ENCODE peak calls at places on chromosomes 16 and 17, in five cellular contexts. One of them, this sample, is unnamed.

GRCh38 chr16:11742041-11742535 is 569 bp downstream of the TXNDC11 start:
- DNase-seq in A549: peak; percentile 39
- DNase-seq in ovary: peak; percentile 42
- DNase-seq in NB4: no peak
- DNase-seq in stomach: peak; percentile 58
- DNase-seq in this sample: peak; percentile 44

GRCh38 chr16:48053346-48053745 is 102.4 kb downstream of the ABCC12 start:
- DNase-seq in A549: no peak
- DNase-seq in ovary: peak; percentile 44
- DNase-seq in NB4: no peak
- DNase-seq in stomach: no peak
- DNase-seq in this sample: no peak

GRCh38 chr16:64627781-64628180 is 494.1 kb downstream of the CDH11 start:
- DNase-seq in A549: no peak
- DNase-seq in ovary: no peak
- DNase-seq in NB4: no peak
- DNase-seq in stomach: no peak
- DNase-seq in this sample: no peak

GRCh38 chr17:76792348-76792747 is 54.4 kb downstream of the MFSD11 start:
- DNase-seq in A549: no peak
- DNase-seq in ovary: no peak
- DNase-seq in NB4: no peak
- DNase-seq in stomach: no peak
- DNase-seq in this sample: no peak

GRCh38 chr16:68517606-68518161 is 21.4 kb upstream of the ZFP90 start:
- DNase-seq in A549: no peak
- DNase-seq in ovary: no peak
- DNase-seq in NB4: peak; percentile 63
- DNase-seq in stomach: no peak
- DNase-seq in this sample: no peak

GRCh38 chr16:85947511-85948509 is 48.8 kb downstream of the IRF8 start:
- DNase-seq in A549: no peak
- DNase-seq in ovary: no peak
- DNase-seq in NB4: peak; percentile 68
- DNase-seq in stomach: peak; percentile 43
- DNase-seq in this sample: no peak

GRCh38 chr17:58326609-58327341 is 1.8 kb downstream of the TSPOAP1 start:
- DNase-seq in A549: no peak
- DNase-seq in ovary: no peak
- DNase-seq in NB4: peak; percentile 41
- DNase-seq in stomach: no peak
- DNase-seq in this sample: no peak

GRCh38 chr17:7914771-7915610 is 1.1 kb downstream of the RNF227 start:
- DNase-seq in A549: no peak
- DNase-seq in ovary: no peak
- DNase-seq in NB4: no peak
- DNase-seq in stomach: no peak
- DNase-seq in this sample: peak; percentile 70

GRCh38 chr16:81448154-81449131 is 3.8 kb downstream of the CMIP start:
- DNase-seq in A549: no peak
- DNase-seq in ovary: no peak
- DNase-seq in NB4: peak; percentile 49
- DNase-seq in stomach: peak; percentile 73
- DNase-seq in this sample: no peak

GRCh38 chr16:63361032-63361624 is 1324.9 kb upstream of the CDH8 start:
- DNase-seq in A549: peak; percentile 64
- DNase-seq in ovary: no peak
- DNase-seq in NB4: peak; percentile 60
- DNase-seq in stomach: no peak
- DNase-seq in this sample: no peak

GRCh38 chr17:82297280-82297803 is 20.1 kb downstream of the CD7 start:
- DNase-seq in A549: peak; percentile 80
- DNase-seq in ovary: peak; percentile 74
- DNase-seq in NB4: peak; percentile 77
- DNase-seq in stomach: peak; percentile 87
- DNase-seq in this sample: peak; percentile 97

GRCh38 chr17:47276444-47276843 is 22.8 kb downstream of the ITGB3 start:
- DNase-seq in A549: no peak
- DNase-seq in ovary: no peak
- DNase-seq in NB4: no peak
- DNase-seq in stomach: no peak
- DNase-seq in this sample: no peak

GRCh38 chr16:57244767-57245471 is at the start of gene ARL2BP:
- DNase-seq in A549: peak; percentile 99
- DNase-seq in ovary: peak; percentile 97
- DNase-seq in NB4: peak; percentile 99
- DNase-seq in stomach: peak; percentile 99
- DNase-seq in this sample: peak; percentile 97

GRCh38 chr16:57242650-57243049 is 2.4 kb upstream of the ARL2BP start:
- DNase-seq in A549: no peak
- DNase-seq in ovary: no peak
- DNase-seq in NB4: no peak
- DNase-seq in stomach: no peak
- DNase-seq in this sample: no peak

GRCh38 chr16:57245472-57246113 is 534 bp downstream of the ARL2BP start:
- DNase-seq in A549: no peak
- DNase-seq in ovary: no peak
- DNase-seq in NB4: no peak
- DNase-seq in stomach: peak; percentile 40
- DNase-seq in this sample: no peak

GRCh38 chr16:57240872-57241271 is 4.2 kb upstream of the ARL2BP start:
- DNase-seq in A549: no peak
- DNase-seq in ovary: no peak
- DNase-seq in NB4: peak; percentile 67
- DNase-seq in stomach: no peak
- DNase-seq in this sample: no peak

DNA sequence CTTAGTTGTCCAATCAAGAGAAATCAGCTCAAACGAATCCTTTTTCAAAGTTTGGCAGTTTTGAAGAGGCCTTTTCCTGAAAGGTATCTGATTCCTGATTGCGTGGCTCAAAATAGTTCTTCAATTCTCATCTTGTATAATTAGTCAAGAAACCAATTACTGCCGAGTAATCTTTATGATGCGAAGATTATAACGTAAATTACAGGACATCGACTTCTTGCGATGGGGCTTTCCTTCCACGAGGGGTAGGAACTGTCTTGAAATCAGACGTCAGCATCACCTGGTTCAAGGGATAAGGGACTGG is 644 bp upstream of the ARL2BP start:
- DNase-seq in A549: no peak
- DNase-seq in ovary: no peak
- DNase-seq in NB4: no peak
- DNase-seq in stomach: no peak
- DNase-seq in this sample: no peak
- TF ChIP-seq CTCF in A549: no peak
- TF ChIP-seq CTCF in ovary: no peak
- TF ChIP-seq CTCF in NB4: no peak
- TF ChIP-seq CTCF in stomach: no peak
- TF ChIP-seq CTCF in this sample: no peak

DNA sequence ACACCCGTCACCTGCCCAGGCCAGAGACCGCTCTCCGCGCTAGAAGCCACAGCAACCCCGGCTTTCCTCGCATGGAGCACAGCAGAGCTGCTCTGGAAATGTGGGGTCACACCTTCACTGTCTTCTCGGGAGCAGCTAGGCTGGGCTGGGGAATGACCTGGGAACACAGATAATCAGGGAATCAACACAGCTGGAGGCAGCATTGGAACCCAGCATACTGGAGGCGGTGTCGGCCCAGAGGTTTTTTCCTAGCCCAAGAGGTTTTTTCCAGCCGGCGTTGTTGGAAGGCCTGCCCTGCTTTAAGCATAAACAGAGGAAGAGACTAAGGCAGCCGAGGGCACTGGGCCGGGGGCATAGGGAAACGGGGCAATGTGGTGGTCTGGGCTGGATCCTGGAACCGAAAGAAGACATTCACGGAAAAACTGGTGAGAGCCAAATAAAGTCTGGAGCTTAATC is 808 bp upstream of the PLD6 start:
- DNase-seq in A549: no peak
- DNase-seq in ovary: no peak
- DNase-seq in NB4: no peak
- DNase-seq in stomach: no peak
- DNase-seq in this sample: no peak
- TF ChIP-seq POLR2A in A549: no peak
- TF ChIP-seq POLR2A in ovary: no peak
- TF ChIP-seq POLR2A in NB4: no peak
- TF ChIP-seq POLR2A in stomach: no peak
- TF ChIP-seq POLR2A in this sample: no peak

GRCh38 chr17:78042542-78042941 is 84.0 kb downstream of the TNRC6C start:
- DNase-seq in A549: no peak
- DNase-seq in ovary: no peak
- DNase-seq in NB4: no peak
- DNase-seq in stomach: no peak
- DNase-seq in this sample: no peak

GRCh38 chr17:78041401-78042179 is 83.1 kb downstream of the TNRC6C start:
- DNase-seq in A549: no peak
- DNase-seq in ovary: no peak
- DNase-seq in NB4: no peak
- DNase-seq in stomach: no peak
- DNase-seq in this sample: no peak

GRCh38 chr17:78038748-78039288 is 80.3 kb downstream of the TNRC6C start:
- DNase-seq in A549: no peak
- DNase-seq in ovary: no peak
- DNase-seq in NB4: no peak
- DNase-seq in stomach: no peak
- DNase-seq in this sample: no peak

GRCh38 chr17:78039581-78039980 is 81.1 kb downstream of the TNRC6C start:
- DNase-seq in A549: no peak
- DNase-seq in ovary: no peak
- DNase-seq in NB4: no peak
- DNase-seq in stomach: no peak
- DNase-seq in this sample: no peak

DNA sequence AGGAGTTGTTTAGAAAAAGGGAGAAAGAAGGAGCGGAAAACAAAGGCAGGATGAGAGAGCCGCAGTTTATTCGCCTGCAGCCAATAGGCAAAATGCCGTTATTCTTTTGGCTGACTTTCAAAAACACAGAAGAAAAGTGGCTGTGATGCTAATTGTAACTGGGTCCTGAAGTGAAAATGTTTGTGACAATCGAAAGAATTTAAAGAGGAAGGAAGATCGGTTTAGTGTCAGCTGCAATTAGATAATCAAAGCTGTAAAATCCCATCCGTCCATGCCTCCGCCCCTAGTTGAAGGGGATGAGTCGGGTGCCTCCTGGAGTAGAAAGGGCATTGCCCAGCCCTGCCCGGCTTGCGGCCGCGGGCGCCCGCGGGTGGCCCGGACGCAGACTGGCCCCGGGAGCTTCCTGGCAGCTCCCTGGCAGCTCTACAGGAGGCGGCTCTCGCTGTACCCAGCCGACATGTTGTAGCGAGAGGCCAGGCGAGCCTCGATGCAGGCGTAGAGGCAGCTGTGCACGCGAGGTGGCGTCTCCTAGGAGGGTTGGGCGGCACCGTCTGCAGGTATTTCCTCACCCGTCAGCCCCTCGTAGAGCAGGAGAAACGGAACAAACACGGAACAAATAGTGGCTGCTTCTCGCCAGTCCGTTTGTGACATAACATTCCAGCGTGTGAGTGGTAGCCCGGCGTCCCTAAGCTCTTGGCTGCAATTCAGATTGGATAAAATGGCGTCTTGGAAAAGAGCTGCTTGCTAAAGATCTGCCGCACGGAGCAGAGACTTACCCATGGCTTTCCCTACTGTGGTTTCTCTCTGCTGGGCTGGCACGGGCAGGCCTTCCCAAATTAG is 82.3 kb downstream of the TNRC6C start:
- DNase-seq in A549: peak; percentile 81
- DNase-seq in ovary: peak; percentile 42
- DNase-seq in NB4: no peak
- DNase-seq in stomach: peak; percentile 29
- DNase-seq in this sample: peak; percentile 50
- TF ChIP-seq CTCF in A549: no peak
- TF ChIP-seq CTCF in ovary: no peak
- TF ChIP-seq CTCF in NB4: no peak
- TF ChIP-seq CTCF in stomach: no peak
- TF ChIP-seq CTCF in this sample: no peak

DNA sequence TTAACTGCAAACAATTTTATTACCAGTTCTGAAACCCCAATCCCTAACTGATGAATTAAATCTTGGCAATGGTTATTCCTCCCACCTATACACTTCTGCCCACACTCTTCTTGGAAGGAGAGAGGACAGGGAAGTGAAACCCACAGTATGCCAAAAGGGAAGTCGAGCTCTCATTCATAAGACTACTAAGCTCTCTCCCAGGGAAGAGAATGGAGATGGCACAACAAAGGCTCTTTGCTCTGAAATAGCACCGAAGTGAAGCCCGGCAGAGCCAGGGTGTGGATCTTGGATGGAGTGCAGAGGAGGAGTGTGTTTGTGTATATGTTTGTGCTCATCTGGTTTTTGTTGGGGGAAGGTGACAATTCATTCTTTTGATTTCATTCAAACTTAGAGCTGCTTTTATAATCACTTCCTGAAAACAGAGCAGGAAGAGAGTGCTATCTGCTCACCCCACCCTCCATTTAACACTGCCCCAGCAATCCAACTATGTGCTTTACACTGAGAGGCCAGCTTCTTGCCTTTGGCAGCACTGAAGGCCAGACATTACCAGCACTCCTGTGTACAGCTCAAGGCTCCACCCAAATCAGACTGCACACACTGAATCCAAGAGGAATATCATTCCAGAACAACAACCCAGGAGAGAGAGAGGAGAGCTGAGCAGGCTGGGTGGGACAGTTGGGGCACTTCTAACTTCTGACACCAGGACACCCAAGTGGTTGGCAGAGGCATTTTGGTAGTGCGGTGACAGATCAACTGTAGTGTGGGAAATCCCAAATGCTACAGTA is 68.8 kb downstream of the HIC1 start:
- DNase-seq in A549: no peak
- DNase-seq in ovary: peak; percentile 24
- DNase-seq in NB4: peak; percentile 62
- DNase-seq in stomach: no peak
- DNase-seq in this sample: no peak
- TF ChIP-seq POLR2A in A549: no peak
- TF ChIP-seq POLR2A in ovary: no peak
- TF ChIP-seq POLR2A in NB4: no peak
- TF ChIP-seq POLR2A in stomach: no peak
- TF ChIP-seq POLR2A in this sample: no peak

GRCh38 chr17:2158011-2158410 is 103.1 kb downstream of the HIC1 start:
- DNase-seq in A549: no peak
- DNase-seq in ovary: no peak
- DNase-seq in NB4: peak; percentile 88
- DNase-seq in stomach: no peak
- DNase-seq in this sample: peak; percentile 44
- TF ChIP-seq CTCF in A549: no peak
- TF ChIP-seq CTCF in ovary: no peak
- TF ChIP-seq CTCF in NB4: no peak
- TF ChIP-seq CTCF in stomach: no peak
- TF ChIP-seq CTCF in this sample: no peak

This sample was measured in uterus.